ENCODE peak calls at places on chromosome 4, in nine cellular contexts. Z is GM20000, R is hypothalamus, D is amniotic stem cell, P is neural crest cell, F is ureter, C is nucleus accumbens, A is AG10803, E is esophagus muscularis mucosa. K is an unnamed sample.

GRCh38 chr4:120266602-120267001 is 200.0 kb upstream of the MAD2L1 start:
- DNase-seq in Z (no peak), R (no peak), D (no peak), P (no peak), F (no peak), C (no peak), A (no peak), E (no peak), K (peak)

GRCh38 chr4:1217366-1217765 is 31.6 kb downstream of the CTBP1 start:
- DNase-seq in Z (no peak), R (no peak), D (no peak), P (no peak), F (no peak), C (no peak), A (no peak), E (no peak), K (no peak)

GRCh38 chr4:167282171-167282864 is 48.0 kb upstream of the SPOCK3 start:
- DNase-seq in Z (no peak), R (no peak), D (peak), P (no peak), F (no peak), C (no peak), A (no peak), E (no peak), K (peak)

GRCh38 chr4:140644470-140645185 is 75.9 kb upstream of the UCP1 start:
- DNase-seq in Z (no peak), R (no peak), D (no peak), P (no peak), F (no peak), C (no peak), A (no peak), E (no peak), K (no peak)

GRCh38 chr4:104795264-104795934 is 300.7 kb upstream of the CXXC4 start:
- DNase-seq in Z (peak), R (no peak), D (no peak), P (no peak), F (no peak), C (no peak), A (no peak), E (no peak), K (no peak)

GRCh38 chr4:76993787-76994641 is 44.5 kb downstream of the SEPTIN11 start:
- DNase-seq in Z (peak), R (no peak), D (no peak), P (no peak), F (no peak), C (no peak), A (peak), E (no peak), K (no peak)

GRCh38 chr4:168907119-168907698 is 102.8 kb downstream of the CBR4 start:
- DNase-seq in Z (no peak), R (no peak), D (no peak), P (no peak), F (no peak), C (no peak), A (peak), E (no peak), K (no peak)

GRCh38 chr4:158845166-158846041 is 76.6 kb downstream of the FNIP2 start:
- DNase-seq in Z (no peak), R (no peak), D (no peak), P (no peak), F (no peak), C (no peak), A (no peak), E (no peak), K (no peak)

GRCh38 chr4:88846232-88846790 is 148.7 kb upstream of the NAP1L5 start:
- DNase-seq in Z (no peak), R (no peak), D (no peak), P (no peak), F (no peak), C (no peak), A (no peak), E (no peak), K (peak)

GRCh38 chr4:37970702-37971101 is 10.5 kb downstream of the PTTG2 start:
- DNase-seq in Z (no peak), R (no peak), D (no peak), P (no peak), F (peak), C (no peak), A (peak), E (no peak), K (peak)

GRCh38 chr4:179797718-179798117 is 2355.5 kb upstream of the AGA start:
- DNase-seq in Z (no peak), R (no peak), D (no peak), P (no peak), F (no peak), C (no peak), A (no peak), E (no peak), K (no peak)

GRCh38 chr4:1500966-1501753 is 94.9 kb upstream of the NKX1-1 start:
- DNase-seq in Z (no peak), R (no peak), D (no peak), P (no peak), F (no peak), C (no peak), A (no peak), E (no peak), K (no peak)

GRCh38 chr4:25310066-25310824 is 2.3 kb upstream of the ZCCHC4 start:
- DNase-seq in Z (peak), R (no peak), D (no peak), P (no peak), F (no peak), C (no peak), A (no peak), E (no peak), K (no peak)

GRCh38 chr4:178963646-178964045 is 1521.4 kb upstream of the AGA start:
- DNase-seq in Z (no peak), R (no peak), D (no peak), P (no peak), F (no peak), C (no peak), A (no peak), E (no peak), K (no peak)

GRCh38 chr4:56698329-56698728 is 17.2 kb upstream of the HOPX start:
- DNase-seq in Z (no peak), R (no peak), D (no peak), P (no peak), F (no peak), C (no peak), A (peak), E (no peak), K (no peak)

GRCh38 chr4:114423582-114423981 is 175.0 kb upstream of the UGT8 start:
- DNase-seq in Z (peak), R (no peak), D (no peak), P (no peak), F (no peak), C (no peak), A (no peak), E (no peak), K (no peak)

GRCh38 chr4:13611283-13611842 is 16.2 kb downstream of the BOD1L1 start:
- DNase-seq in Z (peak), R (no peak), D (no peak), P (no peak), F (no peak), C (no peak), A (peak), E (no peak), K (peak)

GRCh38 chr4:184680698-184681097 is 31.2 kb downstream of the PRIMPOL start:
- DNase-seq in Z (no peak), R (no peak), D (no peak), P (no peak), F (no peak), C (no peak), A (no peak), E (no peak), K (no peak)

GRCh38 chr4:3450643-3451042 is 8.9 kb downstream of the HGFAC start:
- DNase-seq in Z (no peak), R (no peak), D (no peak), P (no peak), F (no peak), C (no peak), A (no peak), E (no peak), K (no peak)

GRCh38 chr4:1400191-1400805 is 5.9 kb downstream of the NKX1-1 start:
- DNase-seq in Z (peak), R (no peak), D (no peak), P (no peak), F (no peak), C (no peak), A (no peak), E (no peak), K (no peak)